ENCODE peak calls at places on chromosomes 5 and 9, in six cellular contexts. S is endodermal cell, H is ELR, J is BJ, L is choroid plexus epithelial cell, Y is NCI-H345. X is an unnamed sample.

GRCh38 chr5:40570408-40571129 is 109.1 kb upstream of the PTGER4 start:
- DNase-seq in J (peak), L (peak), S (no peak), H (peak), Y (no peak), X (no peak)

GRCh38 chr5:148290271-148291195 is 21.7 kb upstream of the SPINK7 start:
- DNase-seq in L (peak), H (peak), J (no peak), S (peak), Y (peak), X (no peak)

GRCh38 chr5:145500712-145501111 is 334.4 kb downstream of the PRELID2 start:
- DNase-seq in J (no peak), L (no peak), H (no peak), Y (no peak), S (no peak), X (peak)

GRCh38 chr5:41408676-41409443 is 101.5 kb downstream of the PLCXD3 start:
- DNase-seq in J (peak), S (peak), H (peak), L (no peak), Y (no peak), X (no peak)

GRCh38 chr9:137688261-137688660 is 69.5 kb downstream of the EHMT1 start:
- DNase-seq in L (no peak), J (no peak), Y (no peak), S (no peak), H (no peak), X (no peak)

GRCh38 chr9:130994546-130995398 is 14.2 kb upstream of the LAMC3 start:
- DNase-seq in Y (no peak), S (no peak), L (no peak), H (peak), J (no peak), X (peak)

GRCh38 chr5:159975462-159976019 is 33.4 kb upstream of the TTC1 start:
- DNase-seq in L (peak), S (no peak), Y (no peak), H (peak), J (peak), X (peak)

GRCh38 chr5:10423009-10423408 is 18.7 kb upstream of the ROPN1L start:
- DNase-seq in H (no peak), L (no peak), J (no peak), Y (no peak), S (no peak), X (no peak)

GRCh38 chr5:96149546-96149945 is 187.9 kb upstream of the ELL2 start:
- DNase-seq in Y (no peak), S (no peak), J (no peak), L (peak), H (peak), X (no peak)

GRCh38 chr5:107796797-107797196 is 126.1 kb upstream of the EFNA5 start:
- DNase-seq in Y (no peak), H (peak), S (no peak), L (peak), J (no peak), X (no peak)

GRCh38 chr9:96253059-96253696 is 48.8 kb downstream of the HSD17B3 start:
- DNase-seq in S (peak), H (no peak), Y (no peak), L (no peak), J (no peak), X (no peak)

GRCh38 chr9:93391898-93392297 is 59.6 kb upstream of the FAM120A start:
- DNase-seq in S (no peak), Y (no peak), J (no peak), H (no peak), L (no peak), X (no peak)

GRCh38 chr5:72600401-72600981 is 93.3 kb upstream of the ZNF366 start:
- DNase-seq in L (peak), Y (no peak), S (no peak), H (peak), J (peak), X (no peak)

GRCh38 chr5:169980418-169981053 is at the start of gene INSYN2B:
- DNase-seq in J (peak), S (peak), H (peak), L (peak), Y (peak), X (peak)

GRCh38 chr9:37958154-37958553 is 54.2 kb upstream of the SLC25A51 start:
- DNase-seq in Y (no peak), H (no peak), J (no peak), S (no peak), L (no peak), X (no peak)

GRCh38 chr9:68427216-68427994 is 71.0 kb downstream of the PGM5 start:
- DNase-seq in S (no peak), H (no peak), J (no peak), Y (no peak), L (no peak), X (no peak)

GRCh38 chr5:5339257-5339656 is 83.2 kb upstream of the ICE1 start:
- DNase-seq in L (no peak), H (no peak), S (no peak), J (no peak), Y (no peak), X (no peak)

GRCh38 chr9:113910036-113910639 is 34.0 kb downstream of the ZNF618 start:
- DNase-seq in H (no peak), L (no peak), S (no peak), Y (peak), J (no peak), X (no peak)

X was measured in ELF-1.